ENCODE peak calls at places on chromosome 7, in seven cellular contexts. T is aorta, N is fibroblast of lung, A is GM23248, Y is upper lobe of right lung, H is breast epithelium, P is left ventricle myocardium inferior. U is an unnamed sample. For H3K4me1, the result is how much of the 10 kb centered on the place peaks cover.

GRCh38 chr7:128236924-128237586 is 4.0 kb upstream of the LEP start:
- DNase-seq in T (no peak), P (no peak), A (peak), H (no peak), N (peak), Y (no peak), U (peak)

GRCh38 chr7:150556521-150557138 is 10.6 kb upstream of the GIMAP4 start:
- DNase-seq in P (no peak), T (no peak), H (no peak), A (no peak), N (no peak), Y (no peak), U (no peak)

GRCh38 chr7:140869430-140869829 is 55.3 kb downstream of the BRAF start:
- DNase-seq in H (no peak), Y (no peak), A (no peak), N (no peak), P (no peak), T (no peak), U (no peak)

GRCh38 chr7:41955475-41956243 is 252.8 kb upstream of the INHBA start:
- DNase-seq in A (peak), P (peak), H (peak), T (peak), N (peak), Y (peak), U (peak)

GRCh38 chr7:33872870-33873269 is 32.5 kb upstream of the BMPER start:
- DNase-seq in A (no peak), N (no peak), H (no peak), Y (no peak), P (no peak), T (no peak), U (no peak)

GRCh38 chr7:137592232-137592896 is 248.8 kb upstream of the PTN start:
- DNase-seq in Y (no peak), N (peak), A (peak), P (peak), T (peak), H (no peak), U (peak)

GRCh38 chr7:131110294-131111080 is 217.2 kb upstream of the MKLN1 start:
- DNase-seq in Y (no peak), H (no peak), N (peak), T (no peak), P (no peak), A (peak), U (no peak)

GRCh38 chr7:55203300-55203699 is 161.8 kb upstream of the LANCL2 start:
- DNase-seq in P (no peak), Y (no peak), H (no peak), T (no peak), N (no peak), A (no peak), U (no peak)

GRCh38 chr7:156635529-156636385 is 4.8 kb upstream of the RNF32 start:
- DNase-seq in A (no peak), H (no peak), Y (no peak), N (no peak), P (no peak), T (no peak), U (no peak)

GRCh38 chr7:99004216-99004615 is 125.9 kb downstream of the TRRAP start:
- DNase-seq in Y (peak), P (no peak), N (peak), A (no peak), T (no peak), H (no peak), U (peak)

GRCh38 chr7:138891446-138891810 is 89.8 kb downstream of the KIAA1549 start:
- DNase-seq in P (no peak), A (peak), N (no peak), Y (no peak), T (no peak), H (no peak), U (no peak)

GRCh38 chr7:100801833-100802568 is 25.3 kb downstream of the EPHB4 start:
- DNase-seq in A (peak), H (peak), T (no peak), Y (peak), N (peak), P (peak), U (peak)

GRCh38 chr7:156456503-156457115 is 184.0 kb upstream of the RNF32 start:
- DNase-seq in Y (no peak), H (no peak), T (no peak), P (no peak), N (no peak), A (no peak), U (no peak)

GRCh38 chr7:116443646-116444045 is 55.9 kb upstream of the CAV2 start:
- DNase-seq in Y (no peak), A (no peak), P (no peak), T (no peak), N (no peak), H (no peak), U (no peak)
- H3K4me1 ChIP-seq in Y (under half), A (half or more), P (half or more), T (under half), N (under half), H (under half), U (under half)

GRCh38 chr7:35721288-35721687 is 26.4 kb upstream of the HERPUD2 start:
- DNase-seq in H (no peak), N (no peak), A (no peak), P (no peak), Y (no peak), T (no peak), U (no peak)
- H3K4me1 ChIP-seq in H (under half), N (under half), A (under half), P (half or more), Y (under half), T (under half), U (under half)

DNA sequence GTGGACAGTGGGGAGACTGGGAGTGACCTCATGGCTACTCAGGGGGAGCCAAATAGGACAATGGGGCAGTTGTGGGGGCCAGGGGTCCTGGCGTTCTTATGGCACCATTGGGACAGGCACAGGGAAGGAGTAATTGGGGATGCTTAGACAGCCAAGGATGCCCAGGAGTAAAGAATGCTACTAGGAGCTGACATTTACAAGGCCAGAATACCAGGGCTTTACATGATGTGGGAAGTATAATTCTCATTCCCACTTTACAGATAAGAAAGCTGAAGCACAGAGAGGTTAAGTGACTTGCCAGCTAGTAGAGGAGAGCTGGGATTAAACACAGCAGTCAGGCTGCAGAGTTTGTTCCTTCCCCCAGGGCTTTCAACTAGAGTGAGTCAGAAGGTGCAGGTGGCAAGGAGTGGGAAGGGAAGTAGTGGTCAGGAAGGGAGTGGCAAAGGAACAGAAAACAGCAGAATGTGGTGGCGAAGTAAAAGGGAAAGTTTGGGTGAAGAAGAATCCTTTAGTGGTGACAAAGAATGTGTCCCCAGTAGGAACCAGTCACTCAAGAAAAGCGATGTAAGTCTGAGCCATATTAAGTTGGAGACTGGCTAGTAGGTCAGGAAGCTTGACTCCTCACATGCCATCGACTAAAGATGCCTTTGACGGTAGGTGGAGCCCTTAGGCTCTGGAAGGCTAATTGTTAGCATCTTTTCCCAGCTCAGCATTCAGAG is 32.8 kb downstream of the CPVL start:
- DNase-seq in H (no peak), N (peak), T (no peak), Y (no peak), A (peak), P (no peak), U (peak)
- H3K4me1 ChIP-seq in H (under half), N (under half), T (under half), Y (under half), A (under half), P (under half), U (under half)

DNA sequence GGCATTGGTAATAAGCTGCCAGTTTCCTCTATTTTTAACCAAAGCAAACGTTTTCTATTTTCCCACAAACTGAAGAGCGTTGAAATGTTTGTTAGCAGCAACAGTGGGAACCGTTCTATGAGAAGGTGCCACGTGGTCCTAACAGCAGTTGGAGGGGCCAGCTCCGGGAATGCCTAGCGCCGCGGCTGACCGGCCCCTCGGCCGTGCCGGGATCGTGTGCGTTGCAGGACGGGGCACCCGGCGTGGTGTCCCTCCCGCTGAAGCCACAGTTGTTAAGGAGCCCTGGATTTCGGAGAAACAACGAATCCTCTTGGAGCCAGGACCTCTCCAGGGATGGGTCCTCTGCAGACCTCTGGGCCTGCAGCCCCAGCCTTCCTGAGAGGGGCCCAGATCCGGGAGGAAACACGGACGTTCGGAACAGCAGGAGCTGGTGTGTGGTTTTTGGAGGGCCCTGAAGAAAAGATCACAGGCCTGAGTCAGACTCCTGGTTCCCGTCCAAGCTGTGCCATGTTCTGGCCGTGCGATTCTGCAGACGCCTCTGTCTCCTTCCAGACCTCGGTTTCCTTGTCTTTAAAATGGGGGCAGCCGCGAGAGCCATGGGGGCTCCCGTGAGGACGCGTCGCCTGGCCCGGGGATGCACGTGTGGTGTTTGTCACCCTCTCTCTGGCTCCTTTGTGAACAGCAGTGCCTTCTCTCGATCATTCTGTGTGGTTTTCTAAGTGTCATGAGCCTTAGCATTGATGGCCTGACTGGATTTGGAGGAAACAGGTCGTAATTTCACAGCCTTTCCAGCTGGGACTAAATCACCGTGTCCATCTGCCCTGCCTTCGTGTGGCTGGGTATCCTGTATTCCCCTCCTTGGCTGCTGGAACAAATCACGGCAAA is 40.4 kb downstream of the FAM20C start:
- DNase-seq in T (peak), Y (no peak), N (peak), A (peak), H (no peak), P (no peak), U (peak)
- H3K4me1 ChIP-seq in T (under half), Y (under half), N (half or more), A (under half), H (under half), P (half or more), U (half or more)

GRCh38 chr7:217781-218180 is 25.4 kb downstream of the FAM20C start:
- DNase-seq in Y (no peak), P (no peak), N (no peak), T (no peak), A (no peak), H (no peak), U (no peak)
- H3K4me1 ChIP-seq in Y (under half), P (under half), N (under half), T (under half), A (under half), H (under half), U (under half)

DNA sequence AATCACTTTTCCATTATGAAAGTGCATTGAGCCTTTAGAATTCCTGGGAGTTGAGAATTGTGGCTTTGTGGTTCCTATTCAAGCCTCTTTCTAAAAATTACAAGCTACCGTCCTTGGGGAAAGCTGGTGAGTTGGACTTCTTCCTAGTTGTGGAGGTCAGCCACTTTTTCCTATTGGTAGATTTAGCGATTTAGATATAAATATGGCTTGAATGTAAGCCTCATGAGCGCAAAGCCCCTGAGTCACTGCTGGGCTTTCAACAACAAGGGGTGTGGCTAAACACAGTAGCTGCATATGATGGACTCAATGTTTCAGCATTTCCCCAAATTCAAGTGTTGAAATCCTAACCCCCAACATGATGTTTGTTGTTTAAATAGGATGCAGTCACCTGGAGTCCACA is 150.0 kb upstream of the IGFBP3 start:
- DNase-seq in A (peak), Y (no peak), N (peak), H (no peak), T (no peak), P (no peak), U (peak)
- H3K4me1 ChIP-seq in A (under half), Y (under half), N (under half), H (under half), T (under half), P (under half), U (under half)

GRCh38 chr7:132518102-132518838 is 58.0 kb downstream of the PLXNA4 start:
- DNase-seq in Y (no peak), P (no peak), T (peak), A (peak), N (no peak), H (no peak), U (no peak)

GRCh38 chr7:132511921-132512320 is 64.3 kb downstream of the PLXNA4 start:
- DNase-seq in N (no peak), P (no peak), T (no peak), A (no peak), H (no peak), Y (no peak), U (no peak)

GRCh38 chr7:132516042-132516840 is 60.0 kb downstream of the PLXNA4 start:
- DNase-seq in P (no peak), N (peak), T (no peak), A (peak), H (no peak), Y (no peak), U (peak)

GRCh38 chr7:132511387-132511786 is 64.9 kb downstream of the PLXNA4 start:
- DNase-seq in Y (no peak), T (no peak), P (no peak), H (no peak), N (no peak), A (no peak), U (no peak)

DNA sequence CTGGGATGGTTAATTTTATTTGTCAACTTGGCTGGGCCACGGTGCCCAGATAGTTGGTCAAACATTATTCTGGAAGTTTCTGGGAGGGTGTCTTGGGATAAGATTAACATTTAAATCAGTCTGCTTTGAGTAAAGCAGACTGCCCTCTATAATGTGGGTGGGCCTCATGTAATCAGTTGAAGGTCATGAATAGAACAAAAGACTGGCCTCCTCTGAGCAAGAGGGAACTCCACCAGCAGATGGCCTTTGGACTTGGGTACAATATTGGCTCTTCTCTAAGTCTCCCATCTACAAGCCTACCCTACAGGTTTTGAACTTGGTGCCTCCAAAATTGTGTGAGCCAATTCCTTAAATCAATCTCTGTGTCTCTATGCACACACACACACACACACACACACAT is 61.8 kb downstream of the PLXNA4 start:
- DNase-seq in P (no peak), T (no peak), H (no peak), Y (no peak), A (no peak), N (no peak), U (no peak)
- H3K4me1 ChIP-seq in P (under half), T (under half), H (under half), Y (under half), A (under half), N (under half), U (under half)